ENCODE peak calls at places on chromosomes 13 and 19, in seven cellular contexts. One of them, this sample, is unnamed.

GRCh38 chr19:2680808-2681207 is 21.7 kb downstream of the GNG7 start:
- ATAC-seq in gastrocnemius medialis: no peak
- ATAC-seq in mucosa of descending colon: peak
- ATAC-seq in A549: no peak
- ATAC-seq in pancreas: no peak
- ATAC-seq in aorta: no peak
- ATAC-seq in upper lobe of left lung: no peak
- ATAC-seq in this sample: no peak

GRCh38 chr13:100666124-100666523 is 8.5 kb downstream of the TMTC4 start:
- ATAC-seq in gastrocnemius medialis: no peak
- ATAC-seq in mucosa of descending colon: no peak
- ATAC-seq in A549: no peak
- ATAC-seq in pancreas: no peak
- ATAC-seq in aorta: no peak
- ATAC-seq in upper lobe of left lung: no peak
- ATAC-seq in this sample: no peak

GRCh38 chr13:86002921-86003488 is 203.8 kb upstream of the SLITRK6 start:
- ATAC-seq in gastrocnemius medialis: no peak
- ATAC-seq in mucosa of descending colon: no peak
- ATAC-seq in A549: no peak
- ATAC-seq in pancreas: no peak
- ATAC-seq in aorta: no peak
- ATAC-seq in upper lobe of left lung: no peak
- ATAC-seq in this sample: no peak

GRCh38 chr13:78228211-78228610 is 309.6 kb upstream of the EDNRB start:
- ATAC-seq in gastrocnemius medialis: no peak
- ATAC-seq in mucosa of descending colon: no peak
- ATAC-seq in A549: no peak
- ATAC-seq in pancreas: no peak
- ATAC-seq in aorta: no peak
- ATAC-seq in upper lobe of left lung: no peak
- ATAC-seq in this sample: no peak

GRCh38 chr13:27678306-27679040 is 56.8 kb downstream of the POLR1D start:
- ATAC-seq in gastrocnemius medialis: no peak
- ATAC-seq in mucosa of descending colon: peak
- ATAC-seq in A549: no peak
- ATAC-seq in pancreas: no peak
- ATAC-seq in aorta: no peak
- ATAC-seq in upper lobe of left lung: no peak
- ATAC-seq in this sample: no peak

GRCh38 chr13:93628136-93628535 is 401.5 kb downstream of the GPC6 start:
- ATAC-seq in gastrocnemius medialis: no peak
- ATAC-seq in mucosa of descending colon: no peak
- ATAC-seq in A549: no peak
- ATAC-seq in pancreas: no peak
- ATAC-seq in aorta: no peak
- ATAC-seq in upper lobe of left lung: no peak
- ATAC-seq in this sample: no peak

GRCh38 chr19:54905908-54906511 is at the start of gene NCR1:
- ATAC-seq in gastrocnemius medialis: no peak
- ATAC-seq in mucosa of descending colon: peak
- ATAC-seq in A549: peak
- ATAC-seq in pancreas: no peak
- ATAC-seq in aorta: no peak
- ATAC-seq in upper lobe of left lung: no peak
- ATAC-seq in this sample: no peak

GRCh38 chr19:54684537-54684936 is 21.8 kb downstream of the LILRB4 start:
- ATAC-seq in gastrocnemius medialis: no peak
- ATAC-seq in mucosa of descending colon: no peak
- ATAC-seq in A549: peak
- ATAC-seq in pancreas: peak
- ATAC-seq in aorta: no peak
- ATAC-seq in upper lobe of left lung: no peak
- ATAC-seq in this sample: no peak

GRCh38 chr19:14103310-14103709 is 12.8 kb upstream of the SAMD1 start:
- ATAC-seq in gastrocnemius medialis: no peak
- ATAC-seq in mucosa of descending colon: no peak
- ATAC-seq in A549: peak
- ATAC-seq in pancreas: peak
- ATAC-seq in aorta: no peak
- ATAC-seq in upper lobe of left lung: no peak
- ATAC-seq in this sample: no peak

GRCh38 chr19:1088419-1089066 is 6.6 kb downstream of the POLR2E start:
- ATAC-seq in gastrocnemius medialis: no peak
- ATAC-seq in mucosa of descending colon: peak
- ATAC-seq in A549: no peak
- ATAC-seq in pancreas: peak
- ATAC-seq in aorta: no peak
- ATAC-seq in upper lobe of left lung: peak
- ATAC-seq in this sample: peak

GRCh38 chr19:6744381-6745288 is 5.2 kb downstream of the TRIP10 start:
- ATAC-seq in gastrocnemius medialis: peak
- ATAC-seq in mucosa of descending colon: peak
- ATAC-seq in A549: peak
- ATAC-seq in pancreas: peak
- ATAC-seq in aorta: peak
- ATAC-seq in upper lobe of left lung: peak
- ATAC-seq in this sample: peak
- H3K4me3 ChIP-seq in gastrocnemius medialis: peak
- H3K4me3 ChIP-seq in mucosa of descending colon: no peak
- H3K4me3 ChIP-seq in A549: peak
- H3K4me3 ChIP-seq in pancreas: no peak
- H3K4me3 ChIP-seq in aorta: no peak
- H3K4me3 ChIP-seq in upper lobe of left lung: no peak
- H3K4me3 ChIP-seq in this sample: no peak

GRCh38 chr19:18789422-18789832 is 1.7 kb downstream of the COMP start:
- ATAC-seq in gastrocnemius medialis: no peak
- ATAC-seq in mucosa of descending colon: no peak
- ATAC-seq in A549: no peak
- ATAC-seq in pancreas: no peak
- ATAC-seq in aorta: no peak
- ATAC-seq in upper lobe of left lung: no peak
- ATAC-seq in this sample: no peak
- H3K4me3 ChIP-seq in gastrocnemius medialis: peak
- H3K4me3 ChIP-seq in mucosa of descending colon: no peak
- H3K4me3 ChIP-seq in A549: peak
- H3K4me3 ChIP-seq in pancreas: peak
- H3K4me3 ChIP-seq in aorta: no peak
- H3K4me3 ChIP-seq in upper lobe of left lung: no peak
- H3K4me3 ChIP-seq in this sample: no peak

GRCh38 chr19:17451820-17452219 is 3.4 kb upstream of the TMEM221 start:
- ATAC-seq in gastrocnemius medialis: no peak
- ATAC-seq in mucosa of descending colon: no peak
- ATAC-seq in A549: no peak
- ATAC-seq in pancreas: no peak
- ATAC-seq in aorta: no peak
- ATAC-seq in upper lobe of left lung: no peak
- ATAC-seq in this sample: no peak

GRCh38 chr19:17445526-17446165 is 2.8 kb downstream of the TMEM221 start:
- ATAC-seq in gastrocnemius medialis: no peak
- ATAC-seq in mucosa of descending colon: no peak
- ATAC-seq in A549: no peak
- ATAC-seq in pancreas: no peak
- ATAC-seq in aorta: no peak
- ATAC-seq in upper lobe of left lung: no peak
- ATAC-seq in this sample: no peak

GRCh38 chr19:17450264-17451075 is 2.0 kb upstream of the TMEM221 start:
- ATAC-seq in gastrocnemius medialis: no peak
- ATAC-seq in mucosa of descending colon: peak
- ATAC-seq in A549: no peak
- ATAC-seq in pancreas: no peak
- ATAC-seq in aorta: no peak
- ATAC-seq in upper lobe of left lung: no peak
- ATAC-seq in this sample: no peak

GRCh38 chr19:17448190-17448967 is at the start of gene TMEM221:
- ATAC-seq in gastrocnemius medialis: no peak
- ATAC-seq in mucosa of descending colon: peak
- ATAC-seq in A549: peak
- ATAC-seq in pancreas: peak
- ATAC-seq in aorta: peak
- ATAC-seq in upper lobe of left lung: peak
- ATAC-seq in this sample: peak

DNA sequence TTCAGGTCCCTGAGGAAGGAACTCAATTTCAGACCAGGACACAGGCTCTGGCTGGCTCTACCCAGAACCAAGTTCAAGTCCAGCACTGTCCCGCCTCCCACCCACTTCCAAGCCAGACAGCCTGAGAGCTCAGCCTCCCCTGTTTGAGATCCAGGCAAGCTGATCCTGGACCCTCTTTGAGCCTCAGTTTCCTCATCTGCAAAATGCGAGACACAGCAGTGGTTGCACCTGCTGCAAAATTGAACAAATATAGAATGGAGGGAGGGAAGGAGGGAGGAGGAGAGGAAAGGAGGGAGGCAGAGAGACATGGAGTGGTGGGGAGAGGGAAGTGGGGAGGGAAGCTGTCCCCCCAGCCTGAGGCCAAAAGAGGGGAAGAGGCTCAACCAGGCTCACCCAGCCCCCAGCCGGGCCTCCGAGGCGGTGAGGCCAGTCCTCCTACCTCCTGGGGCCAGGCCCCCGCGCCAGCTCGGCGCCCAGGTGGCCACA is 721 bp downstream of the TMEM221 start:
- ATAC-seq in gastrocnemius medialis: no peak
- ATAC-seq in mucosa of descending colon: no peak
- ATAC-seq in A549: peak
- ATAC-seq in pancreas: no peak
- ATAC-seq in aorta: no peak
- ATAC-seq in upper lobe of left lung: peak
- ATAC-seq in this sample: peak
- H3K4me3 ChIP-seq in gastrocnemius medialis: no peak
- H3K4me3 ChIP-seq in mucosa of descending colon: no peak
- H3K4me3 ChIP-seq in A549: peak
- H3K4me3 ChIP-seq in pancreas: peak
- H3K4me3 ChIP-seq in aorta: no peak
- H3K4me3 ChIP-seq in upper lobe of left lung: no peak
- H3K4me3 ChIP-seq in this sample: no peak

GRCh38 chr13:98543380-98544104 is 33.4 kb downstream of the STK24 start:
- ATAC-seq in gastrocnemius medialis: peak
- ATAC-seq in mucosa of descending colon: no peak
- ATAC-seq in A549: no peak
- ATAC-seq in pancreas: no peak
- ATAC-seq in aorta: no peak
- ATAC-seq in upper lobe of left lung: no peak
- ATAC-seq in this sample: peak
- H3K4me3 ChIP-seq in gastrocnemius medialis: peak
- H3K4me3 ChIP-seq in mucosa of descending colon: no peak
- H3K4me3 ChIP-seq in A549: no peak
- H3K4me3 ChIP-seq in pancreas: no peak
- H3K4me3 ChIP-seq in aorta: no peak
- H3K4me3 ChIP-seq in upper lobe of left lung: no peak
- H3K4me3 ChIP-seq in this sample: peak

GRCh38 chr19:41529484-41530183 is 46.3 kb upstream of the CEACAM21 start:
- ATAC-seq in gastrocnemius medialis: no peak
- ATAC-seq in mucosa of descending colon: no peak
- ATAC-seq in A549: peak
- ATAC-seq in pancreas: no peak
- ATAC-seq in aorta: no peak
- ATAC-seq in upper lobe of left lung: no peak
- ATAC-seq in this sample: no peak

GRCh38 chr19:41530184-41530534 is 45.8 kb upstream of the CEACAM21 start:
- ATAC-seq in gastrocnemius medialis: no peak
- ATAC-seq in mucosa of descending colon: no peak
- ATAC-seq in A549: no peak
- ATAC-seq in pancreas: no peak
- ATAC-seq in aorta: no peak
- ATAC-seq in upper lobe of left lung: no peak
- ATAC-seq in this sample: no peak

GRCh38 chr19:41531438-41532311 is 44.3 kb upstream of the CEACAM21 start:
- ATAC-seq in gastrocnemius medialis: peak
- ATAC-seq in mucosa of descending colon: peak
- ATAC-seq in A549: peak
- ATAC-seq in pancreas: peak
- ATAC-seq in aorta: peak
- ATAC-seq in upper lobe of left lung: peak
- ATAC-seq in this sample: peak

GRCh38 chr19:41532526-41532925 is 43.4 kb upstream of the CEACAM21 start:
- ATAC-seq in gastrocnemius medialis: no peak
- ATAC-seq in mucosa of descending colon: no peak
- ATAC-seq in A549: no peak
- ATAC-seq in pancreas: no peak
- ATAC-seq in aorta: no peak
- ATAC-seq in upper lobe of left lung: no peak
- ATAC-seq in this sample: no peak

DNA sequence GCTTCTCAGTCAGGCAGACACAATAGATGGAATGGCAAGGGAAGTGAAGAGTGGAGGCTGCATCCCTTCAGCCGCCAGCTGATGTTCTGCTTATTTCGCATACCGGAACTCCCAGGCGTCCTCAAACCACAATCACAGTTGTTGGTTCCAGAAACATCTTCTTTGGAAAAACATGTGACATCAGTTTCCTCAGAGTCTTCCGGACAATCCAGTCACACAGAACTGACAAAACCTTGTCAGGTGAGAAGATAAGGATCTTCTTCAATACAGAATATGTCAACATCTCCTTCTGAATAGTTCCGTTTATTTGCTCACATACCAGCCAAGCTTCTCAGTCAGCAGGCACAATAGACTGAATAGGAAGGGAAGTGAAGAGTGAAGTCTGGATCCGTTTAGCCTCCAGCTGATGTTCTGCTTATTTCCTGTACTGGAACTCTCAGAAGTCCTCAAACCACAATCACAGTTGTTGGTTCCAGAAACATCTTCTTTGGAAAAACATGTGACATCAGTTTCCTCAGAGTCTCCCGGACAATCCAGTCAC is 45.1 kb upstream of the CEACAM21 start:
- ATAC-seq in gastrocnemius medialis: peak
- ATAC-seq in mucosa of descending colon: peak
- ATAC-seq in A549: peak
- ATAC-seq in pancreas: peak
- ATAC-seq in aorta: peak
- ATAC-seq in upper lobe of left lung: peak
- ATAC-seq in this sample: peak
- H3K4me3 ChIP-seq in gastrocnemius medialis: no peak
- H3K4me3 ChIP-seq in mucosa of descending colon: no peak
- H3K4me3 ChIP-seq in A549: peak
- H3K4me3 ChIP-seq in pancreas: no peak
- H3K4me3 ChIP-seq in aorta: no peak
- H3K4me3 ChIP-seq in upper lobe of left lung: no peak
- H3K4me3 ChIP-seq in this sample: no peak

GRCh38 chr19:41926861-41927809 is 1.1 kb downstream of the ERFL start:
- ATAC-seq in gastrocnemius medialis: no peak
- ATAC-seq in mucosa of descending colon: no peak
- ATAC-seq in A549: no peak
- ATAC-seq in pancreas: no peak
- ATAC-seq in aorta: no peak
- ATAC-seq in upper lobe of left lung: no peak
- ATAC-seq in this sample: no peak
- H3K4me3 ChIP-seq in gastrocnemius medialis: peak
- H3K4me3 ChIP-seq in mucosa of descending colon: no peak
- H3K4me3 ChIP-seq in A549: peak
- H3K4me3 ChIP-seq in pancreas: no peak
- H3K4me3 ChIP-seq in aorta: no peak
- H3K4me3 ChIP-seq in upper lobe of left lung: no peak
- H3K4me3 ChIP-seq in this sample: no peak

GRCh38 chr13:69107436-69107835 is 1000.2 kb upstream of the ATXN8OS start:
- ATAC-seq in gastrocnemius medialis: no peak
- ATAC-seq in mucosa of descending colon: no peak
- ATAC-seq in A549: no peak
- ATAC-seq in pancreas: no peak
- ATAC-seq in aorta: no peak
- ATAC-seq in upper lobe of left lung: no peak
- ATAC-seq in this sample: no peak
- H3K4me3 ChIP-seq in gastrocnemius medialis: no peak
- H3K4me3 ChIP-seq in mucosa of descending colon: no peak
- H3K4me3 ChIP-seq in A549: no peak
- H3K4me3 ChIP-seq in pancreas: no peak
- H3K4me3 ChIP-seq in aorta: no peak
- H3K4me3 ChIP-seq in upper lobe of left lung: no peak
- H3K4me3 ChIP-seq in this sample: no peak